ENCODE peak calls at places on chromosomes 7 and 10, in four cellular contexts. K is IMR-90; H is stimulated activated CD4-positive, alpha-beta T cell treated with anti-CD3 and anti-CD28 coated beads, Interleukin-15, amount 100 ng/mL, for 24 hours; V is lung. Q is an unnamed sample.

GRCh38 chr10:103140469-103140868 is 52.6 kb downstream of the NT5C2 start:
- DNase-seq in K (no peak), H (no peak), V (no peak), Q (no peak)

GRCh38 chr7:76049295-76049694 is 1.4 kb downstream of the MDH2 start:
- DNase-seq in K (no peak), H (no peak), V (no peak), Q (no peak)

GRCh38 chr7:98238076-98238475 is 14.0 kb downstream of the TECPR1 start:
- DNase-seq in K (no peak), H (no peak), V (no peak), Q (no peak)

GRCh38 chr10:132363921-132364593 is 32.1 kb downstream of the LRRC27 start:
- DNase-seq in K (no peak), H (peak), V (no peak), Q (no peak)

GRCh38 chr10:70960783-70961570 is 72.6 kb upstream of the PCBD1 start:
- DNase-seq in K (no peak), H (no peak), V (no peak), Q (no peak)

GRCh38 chr7:50393076-50393475 is 57.1 kb downstream of the FIGNL1 start:
- DNase-seq in K (no peak), H (peak), V (no peak), Q (no peak)

GRCh38 chr10:23070819-23071218 is 24.6 kb upstream of the MSRB2 start:
- DNase-seq in K (no peak), H (no peak), V (no peak), Q (no peak)

GRCh38 chr7:131071786-131072504 is 255.7 kb upstream of the MKLN1 start:
- DNase-seq in K (peak), H (no peak), V (peak), Q (no peak)

GRCh38 chr10:54985732-54986131 is 184.7 kb upstream of the PCDH15 start:
- DNase-seq in K (no peak), H (no peak), V (no peak), Q (no peak)

GRCh38 chr7:641269-641671 is 85.2 kb upstream of the DNAAF5 start:
- DNase-seq in K (no peak), H (no peak), V (no peak), Q (no peak)

GRCh38 chr10:21234761-21235160 is 290.7 kb downstream of the SKIDA1 start:
- DNase-seq in K (no peak), H (no peak), V (no peak), Q (no peak)

GRCh38 chr7:1033546-1034145 is 10.7 kb upstream of the GPR146 start:
- DNase-seq in K (no peak), H (no peak), V (no peak), Q (no peak)

GRCh38 chr10:33345236-33345635 is 10.8 kb upstream of the NRP1 start:
- DNase-seq in K (no peak), H (no peak), V (no peak), Q (no peak)

Q was measured in thoracic aorta.